ENCODE peak calls at places on chromosomes 7 and 10, in eight cellular contexts. U is heart left ventricle; W is upper lobe of right lung; L is fibroblast of lung; Q is colonic mucosa; O is right atrium auricular region; V is CD8-positive, alpha-beta T cell; T is fibroblast of mammary gland. N is an unnamed sample.

GRCh38 chr7:54637712-54638396 is 95.7 kb downstream of the VSTM2A start:
- DNase-seq in U (no peak), W (no peak), L (no peak), Q (no peak), O (no peak), V (no peak), T (no peak), N (no peak)

GRCh38 chr10:178208-178607 is 43.0 kb downstream of the ZMYND11 start:
- DNase-seq in U (no peak), W (no peak), L (peak), Q (no peak), O (no peak), V (no peak), T (peak), N (peak)

GRCh38 chr10:96448021-96448457 is 65.7 kb downstream of the TLL2 start:
- DNase-seq in U (peak), W (peak), L (no peak), Q (no peak), O (no peak), V (no peak), T (peak), N (no peak)

GRCh38 chr10:121722665-121723064 is 124.4 kb upstream of the FGFR2 start:
- DNase-seq in U (no peak), W (no peak), L (peak), Q (no peak), O (no peak), V (no peak), T (peak), N (no peak)

GRCh38 chr7:135692055-135692454 is 29.7 kb downstream of the STMP1 start:
- DNase-seq in U (no peak), W (no peak), L (peak), Q (no peak), O (no peak), V (no peak), T (no peak), N (no peak)

GRCh38 chr10:6115824-6116350 is 27.1 kb downstream of the RBM17 start:
- DNase-seq in U (no peak), W (no peak), L (no peak), Q (no peak), O (no peak), V (no peak), T (no peak), N (no peak)

GRCh38 chr7:28955356-28955722 is 2.8 kb downstream of the TRIL start:
- DNase-seq in U (no peak), W (no peak), L (no peak), Q (no peak), O (no peak), V (no peak), T (no peak), N (no peak)

GRCh38 chr10:93850484-93851015 is 43.2 kb upstream of the SLC35G1 start:
- DNase-seq in U (no peak), W (no peak), L (no peak), Q (no peak), O (no peak), V (no peak), T (no peak), N (no peak)

GRCh38 chr10:9824546-9825164 is 1193.0 kb upstream of the CELF2 start:
- DNase-seq in U (no peak), W (no peak), L (no peak), Q (no peak), O (no peak), V (no peak), T (no peak), N (no peak)

GRCh38 chr10:118742787-118743186 is 12.0 kb downstream of the CACUL1 start:
- DNase-seq in U (no peak), W (no peak), L (peak), Q (no peak), O (no peak), V (no peak), T (peak), N (peak)

GRCh38 chr7:23898619-23899018 is 188.6 kb downstream of the STK31 start:
- DNase-seq in U (no peak), W (no peak), L (no peak), Q (no peak), O (no peak), V (no peak), T (no peak), N (no peak)

GRCh38 chr7:23893942-23894890 is 184.2 kb downstream of the STK31 start:
- DNase-seq in U (no peak), W (no peak), L (peak), Q (no peak), O (no peak), V (peak), T (no peak), N (peak)

GRCh38 chr7:23894891-23895569 is 185.0 kb downstream of the STK31 start:
- DNase-seq in U (no peak), W (no peak), L (no peak), Q (no peak), O (no peak), V (no peak), T (no peak), N (no peak)

GRCh38 chr7:23893172-23893941 is 183.3 kb downstream of the STK31 start:
- DNase-seq in U (no peak), W (no peak), L (peak), Q (no peak), O (no peak), V (no peak), T (peak), N (peak)

GRCh38 chr7:23895666-23896096 is 185.7 kb downstream of the STK31 start:
- DNase-seq in U (no peak), W (no peak), L (peak), Q (no peak), O (no peak), V (no peak), T (no peak), N (peak)
- H3K4me3 ChIP-seq in U (no peak), W (no peak), L (no peak), Q (no peak), O (no peak), V (no peak), T (no peak), N (no peak)

GRCh38 chr7:113120647-113121046 is 2.3 kb upstream of the SMIM30 start:
- DNase-seq in U (no peak), W (no peak), L (no peak), Q (no peak), O (no peak), V (no peak), T (peak), N (no peak)
- TF ChIP-seq CTCF in U (no peak), W (no peak), L (no peak), Q (no peak), O (no peak), V (no peak), T (no peak), N (no peak)

DNA sequence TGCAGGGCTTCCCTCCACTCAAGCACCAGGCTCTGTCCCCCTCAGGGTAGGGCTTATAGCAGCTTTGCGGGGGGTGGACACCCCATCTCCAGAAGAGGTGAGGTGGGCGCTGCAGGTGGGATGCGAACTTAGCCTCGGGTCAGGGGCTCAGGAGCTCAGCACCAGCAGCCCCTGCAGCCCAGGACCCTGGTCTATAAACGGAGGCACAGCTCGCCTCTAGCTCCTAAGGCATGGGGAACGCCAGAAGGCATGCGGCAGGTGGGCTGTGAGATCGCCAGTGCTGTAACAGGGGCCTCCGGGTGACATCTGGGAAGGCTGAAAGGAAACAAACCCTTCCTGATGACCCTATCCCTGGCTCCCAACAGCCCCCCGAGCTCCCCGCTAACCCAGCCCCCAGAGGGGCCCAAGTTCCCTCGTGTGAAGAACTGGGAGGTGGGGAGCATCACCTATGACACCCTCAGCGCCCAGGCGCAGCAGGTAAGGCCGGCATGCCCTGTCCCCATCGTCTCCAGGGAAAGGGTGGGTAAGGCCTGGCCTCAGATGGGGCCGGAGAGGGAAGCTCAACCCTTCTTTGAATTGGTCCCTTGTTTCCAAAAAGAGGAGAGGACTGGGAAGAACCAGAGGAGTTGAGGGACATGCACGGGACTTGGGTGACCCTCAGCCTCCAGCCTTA is 4.2 kb downstream of the NOS3 start:
- DNase-seq in U (no peak), W (no peak), L (no peak), Q (no peak), O (no peak), V (no peak), T (no peak), N (no peak)
- H3K4me3 ChIP-seq in U (peak), W (peak), L (no peak), Q (no peak), O (peak), V (no peak), T (no peak), N (no peak)

GRCh38 chr7:92404170-92404614 is 43.1 kb upstream of the GATAD1 start:
- DNase-seq in U (no peak), W (no peak), L (no peak), Q (no peak), O (no peak), V (peak), T (no peak), N (no peak)
- TF ChIP-seq CTCF in U (no peak), W (no peak), L (no peak), Q (no peak), O (no peak), V (no peak), T (no peak), N (peak)